ENCODE peak calls at places on chromosomes 5 and 9, in ten cellular contexts. G is A549, D is HepG2, T is stomach, E is tibial nerve, Q is GM12878, Z is SK-N-SH, S is upper lobe of left lung, M is transverse colon, L is suprapubic skin. N is an unnamed sample.

GRCh38 chr9:278651-279050 is 64.0 kb downstream of the DOCK8 start:
- DNase-seq in G (no peak), D (no peak), T (peak), E (no peak), Q (no peak), Z (no peak), S (peak), M (peak), L (no peak), N (no peak)

GRCh38 chr9:121674952-121675351 is 23.5 kb downstream of the DAB2IP start:
- DNase-seq in G (no peak), D (no peak), T (no peak), E (no peak), Q (no peak), Z (no peak), S (no peak), M (no peak), L (no peak), N (no peak)

GRCh38 chr5:171418316-171418981 is 998 bp upstream of the FGF18 start:
- DNase-seq in G (peak), D (peak), T (peak), E (peak), Q (no peak), Z (peak), S (peak), M (peak), L (peak), N (peak)

GRCh38 chr9:89000973-89001916 is 10.0 kb downstream of the S1PR3 start:
- DNase-seq in G (peak), D (peak), T (peak), E (peak), Q (no peak), Z (peak), S (peak), M (peak), L (peak), N (peak)

GRCh38 chr5:6592611-6593010 is 40.2 kb downstream of the NSUN2 start:
- DNase-seq in G (no peak), D (no peak), T (no peak), E (no peak), Q (no peak), Z (no peak), S (no peak), M (no peak), L (no peak), N (no peak)

GRCh38 chr5:77133061-77133758 is 46.1 kb upstream of the ZBED3 start:
- DNase-seq in G (peak), D (peak), T (peak), E (peak), Q (no peak), Z (no peak), S (peak), M (peak), L (peak), N (peak)

GRCh38 chr5:154367101-154367500 is 78.7 kb upstream of the SAP30L start:
- DNase-seq in G (no peak), D (no peak), T (no peak), E (no peak), Q (no peak), Z (no peak), S (no peak), M (no peak), L (no peak), N (no peak)

GRCh38 chr5:175254155-175254554 is 189.8 kb downstream of the DRD1 start:
- DNase-seq in G (no peak), D (no peak), T (no peak), E (no peak), Q (no peak), Z (no peak), S (no peak), M (no peak), L (no peak), N (no peak)

GRCh38 chr5:127643607-127644006 is 5.3 kb upstream of the CTXN3 start:
- DNase-seq in G (no peak), D (no peak), T (no peak), E (no peak), Q (no peak), Z (no peak), S (no peak), M (no peak), L (no peak), N (no peak)

DNA sequence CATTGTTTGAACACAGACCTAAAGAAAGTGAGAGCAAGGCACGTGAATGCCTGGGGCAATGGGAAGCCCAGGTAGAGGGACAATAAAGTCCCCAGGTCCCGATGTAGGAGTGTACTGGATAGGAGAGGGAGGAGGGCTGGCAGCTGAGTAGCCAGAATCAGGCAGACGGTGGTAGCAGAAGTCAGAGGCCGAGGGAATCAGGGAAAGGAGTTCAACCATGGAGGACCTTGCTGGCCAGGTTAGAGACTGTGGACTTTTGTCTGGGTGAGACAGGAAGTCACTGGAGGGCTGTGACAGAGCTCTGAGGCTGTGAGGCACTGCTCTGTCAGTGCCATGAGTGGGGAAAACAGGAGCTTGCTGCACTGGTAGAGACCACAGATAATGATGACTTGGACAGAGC is 248.2 kb downstream of the EFNA5 start:
- DNase-seq in G (no peak), D (no peak), T (no peak), E (no peak), Q (no peak), Z (no peak), S (no peak), M (no peak), L (no peak), N (no peak)
- TF ChIP-seq EP300 in G (no peak), D (no peak), T (no peak), E (no peak), Q (no peak), Z (no peak), S (no peak), M (no peak), L (no peak), N (no peak)

DNA sequence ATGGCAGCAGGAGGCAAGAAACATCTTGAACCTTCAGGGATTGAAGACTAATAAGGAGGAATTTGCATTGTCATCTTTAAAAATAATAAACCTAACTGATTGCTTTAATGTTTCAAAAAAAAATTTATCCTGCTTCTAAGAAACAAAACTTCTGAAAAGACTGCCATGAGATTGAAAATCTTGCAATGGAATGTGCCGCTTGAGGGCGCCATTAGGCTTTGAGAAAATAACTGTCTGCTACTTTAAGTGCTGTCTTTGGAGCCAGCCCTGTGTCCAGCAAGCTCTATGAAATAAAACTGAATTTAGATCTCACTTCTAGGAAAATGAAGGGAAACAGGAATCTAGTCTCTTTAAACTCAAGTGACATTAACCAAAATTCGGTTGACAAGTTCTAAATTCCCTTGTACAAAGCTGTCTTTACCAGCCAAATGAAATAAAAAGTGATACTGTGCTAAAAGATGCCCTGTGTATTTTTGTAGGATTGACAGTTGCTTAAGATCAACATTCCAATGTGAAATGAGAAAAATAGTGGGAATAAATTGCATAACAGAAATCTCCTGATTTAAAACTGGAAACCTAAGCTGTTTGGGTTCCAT is 79.4 kb downstream of the ESM1 start:
- DNase-seq in G (peak), D (peak), T (peak), E (peak), Q (no peak), Z (peak), S (no peak), M (peak), L (no peak), N (peak)
- TF ChIP-seq EP300 in G (no peak), D (no peak), T (no peak), E (no peak), Q (no peak), Z (no peak), S (no peak), M (no peak), L (no peak), N (no peak)

GRCh38 chr5:167014657-167015056 is 1276.8 kb upstream of the WWC1 start:
- DNase-seq in G (no peak), D (no peak), T (no peak), E (no peak), Q (no peak), Z (no peak), S (no peak), M (no peak), L (no peak), N (no peak)
- TF ChIP-seq EP300 in G (no peak), D (no peak), T (no peak), E (no peak), Q (no peak), Z (no peak), S (no peak), M (no peak), L (no peak), N (no peak)

GRCh38 chr5:94025788-94026473 is 284.5 kb upstream of the POU5F2 start:
- DNase-seq in G (no peak), D (peak), T (no peak), E (no peak), Q (no peak), Z (no peak), S (no peak), M (no peak), L (no peak), N (no peak)

GRCh38 chr5:94027145-94027544 is 285.7 kb upstream of the POU5F2 start:
- DNase-seq in G (no peak), D (no peak), T (no peak), E (no peak), Q (no peak), Z (no peak), S (no peak), M (no peak), L (no peak), N (no peak)

GRCh38 chr5:94031631-94032030 is 290.2 kb upstream of the POU5F2 start:
- DNase-seq in G (no peak), D (no peak), T (no peak), E (peak), Q (no peak), Z (no peak), S (peak), M (no peak), L (no peak), N (no peak)

GRCh38 chr5:94024625-94025024 is 283.2 kb upstream of the POU5F2 start:
- DNase-seq in G (no peak), D (no peak), T (no peak), E (no peak), Q (no peak), Z (no peak), S (no peak), M (no peak), L (no peak), N (no peak)

DNA sequence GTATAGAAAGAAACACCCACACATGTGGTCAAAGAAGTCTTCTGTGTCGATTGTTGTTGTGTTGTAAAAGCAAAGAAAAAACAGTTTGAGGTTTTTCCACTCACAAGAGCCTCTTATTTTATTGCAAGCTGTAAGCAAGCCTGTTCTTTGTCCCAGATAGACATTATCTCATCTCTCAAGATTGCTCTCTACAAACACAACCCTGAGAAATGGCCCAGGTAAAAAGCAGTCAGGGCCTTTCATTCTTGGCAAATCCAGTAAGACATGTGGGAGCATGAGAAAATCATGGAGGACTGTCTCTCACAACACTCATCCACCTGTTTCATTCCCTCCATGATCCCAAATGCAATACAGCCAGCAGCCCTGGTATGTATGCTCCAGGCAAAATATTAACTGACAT is 286.6 kb upstream of the POU5F2 start:
- DNase-seq in G (no peak), D (no peak), T (no peak), E (no peak), Q (no peak), Z (no peak), S (no peak), M (no peak), L (no peak), N (no peak)
- TF ChIP-seq EP300 in G (no peak), D (no peak), T (no peak), E (no peak), Q (no peak), Z (no peak), S (no peak), M (no peak), L (no peak), N (no peak)

DNA sequence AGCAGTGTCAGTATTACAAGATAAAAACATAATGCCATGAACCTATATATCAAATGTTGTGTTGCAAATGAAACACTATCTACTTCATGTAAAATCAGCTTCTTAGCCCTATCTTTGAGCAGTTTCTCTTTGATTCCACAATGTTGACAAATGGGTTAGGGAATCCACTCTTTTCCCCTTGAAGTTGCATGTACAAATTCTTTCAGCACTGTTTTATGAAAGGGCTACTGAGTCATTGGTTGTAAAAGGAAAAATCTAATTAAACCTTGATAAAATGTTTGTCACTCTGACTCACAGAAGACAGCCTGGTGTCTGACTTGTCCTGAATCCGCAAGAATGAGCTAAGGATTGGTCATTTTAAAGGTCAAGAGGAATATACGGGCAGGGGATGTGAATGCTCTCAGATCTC is 950.6 kb upstream of the NUDT12 start:
- DNase-seq in G (no peak), D (peak), T (no peak), E (no peak), Q (no peak), Z (no peak), S (no peak), M (no peak), L (no peak), N (no peak)
- TF ChIP-seq EP300 in G (no peak), D (no peak), T (no peak), E (no peak), Q (no peak), Z (peak), S (no peak), M (no peak), L (no peak), N (no peak)

GRCh38 chr5:73968729-73969128 is 342.7 kb downstream of the ARHGEF28 start:
- DNase-seq in G (no peak), D (no peak), T (no peak), E (no peak), Q (no peak), Z (no peak), S (no peak), M (no peak), L (no peak), N (no peak)
- TF ChIP-seq EP300 in G (no peak), D (no peak), T (no peak), E (no peak), Q (no peak), Z (no peak), S (no peak), M (no peak), L (no peak), N (no peak)

GRCh38 chr9:113375057-113376023 is 1.4 kb downstream of the HDHD3 start:
- DNase-seq in G (peak), D (no peak), T (peak), E (no peak), Q (no peak), Z (no peak), S (no peak), M (peak), L (no peak), N (no peak)
- TF ChIP-seq EP300 in G (no peak), D (no peak), T (no peak), E (no peak), Q (no peak), Z (no peak), S (no peak), M (no peak), L (no peak), N (no peak)

GRCh38 chr5:683619-684481 is 9.3 kb downstream of the TPPP start:
- DNase-seq in G (no peak), D (no peak), T (no peak), E (no peak), Q (no peak), Z (no peak), S (peak), M (no peak), L (peak), N (peak)

GRCh38 chr5:684771-685216 is 8.4 kb downstream of the TPPP start:
- DNase-seq in G (no peak), D (no peak), T (no peak), E (no peak), Q (no peak), Z (no peak), S (peak), M (no peak), L (peak), N (no peak)

DNA sequence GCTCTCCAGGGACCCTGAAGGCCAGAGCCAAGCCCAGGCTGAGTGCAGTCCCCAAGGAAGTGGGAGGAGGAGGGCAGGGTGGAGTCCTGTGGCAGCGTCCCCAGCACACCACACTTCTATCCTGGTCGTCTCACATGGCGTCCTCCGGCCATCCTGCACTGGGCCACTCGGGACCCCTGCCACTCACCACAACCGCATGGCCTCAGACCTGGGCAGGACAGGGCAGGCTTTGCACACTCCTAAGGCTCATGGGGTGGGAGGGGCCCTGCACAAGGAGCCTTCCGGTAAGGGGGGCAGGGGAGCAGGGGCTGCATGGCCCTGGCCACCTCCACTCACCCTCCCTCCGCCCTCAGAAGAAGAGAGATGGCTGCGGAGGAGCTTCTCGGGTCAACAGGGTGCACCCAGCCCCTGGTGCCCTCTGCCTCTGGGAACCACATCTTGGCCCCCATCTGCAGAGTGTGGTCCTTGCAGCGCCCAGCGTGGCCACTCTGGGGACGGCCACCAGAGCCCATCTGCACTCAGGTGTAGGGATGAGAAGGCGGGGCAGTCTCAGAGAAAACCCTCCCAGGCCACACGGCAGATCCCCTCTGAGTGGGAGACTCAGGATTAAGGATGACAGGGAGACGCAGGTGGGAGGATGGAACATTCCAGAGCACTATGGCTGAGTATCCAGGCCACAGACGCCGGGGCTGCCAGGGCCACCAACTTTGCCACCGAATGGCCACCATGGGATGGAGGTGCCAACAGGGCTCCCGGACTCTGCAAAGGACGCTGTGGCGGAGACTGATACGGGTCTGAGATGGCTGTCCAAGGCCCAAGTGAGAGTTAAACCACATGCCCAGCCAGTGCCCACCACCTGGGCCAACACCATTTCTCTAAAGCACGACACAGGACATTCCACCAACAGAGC is 7.6 kb downstream of the TPPP start:
- DNase-seq in G (no peak), D (no peak), T (peak), E (no peak), Q (no peak), Z (peak), S (peak), M (no peak), L (peak), N (no peak)
- TF ChIP-seq EP300 in G (no peak), D (no peak), T (no peak), E (no peak), Q (no peak), Z (no peak), S (no peak), M (no peak), L (no peak), N (no peak)